ENCODE peak calls at places on chromosomes 16 and 17, in seven cellular contexts. P is heart right ventricle, X is psoas muscle, D is mammary epithelial cell, B is tibial artery, C is GM23338, L is heart left ventricle. N is an unnamed sample.

GRCh38 chr17:11889266-11889665 is 108.0 kb downstream of the ZNF18 start:
- DNase-seq in P (no peak), X (no peak), D (no peak), B (no peak), C (no peak), L (no peak), N (no peak)

GRCh38 chr16:86354641-86355040 is 155.7 kb upstream of the FOXF1 start:
- DNase-seq in P (no peak), X (no peak), D (no peak), B (no peak), C (no peak), L (no peak), N (no peak)

GRCh38 chr16:63806794-63807506 is 1314.9 kb downstream of the CDH11 start:
- DNase-seq in P (no peak), X (no peak), D (peak; percentile 42), B (no peak), C (no peak), L (no peak), N (no peak)

GRCh38 chr17:29977836-29978235 is 36.4 kb downstream of the EFCAB5 start:
- DNase-seq in P (no peak), X (no peak), D (peak; percentile 47), B (no peak), C (no peak), L (no peak), N (no peak)

GRCh38 chr16:89378947-89379771 is 111.2 kb downstream of the ANKRD11 start:
- DNase-seq in P (no peak), X (no peak), D (peak; percentile 66), B (peak; percentile 42), C (no peak), L (no peak), N (no peak)

GRCh38 chr16:12081048-12081404 is 104.5 kb downstream of the SNX29 start:
- DNase-seq in P (no peak), X (no peak), D (no peak), B (no peak), C (no peak), L (no peak), N (no peak)

GRCh38 chr17:28751600-28752366 is 8.0 kb downstream of the TRAF4 start:
- DNase-seq in P (no peak), X (no peak), D (no peak), B (no peak), C (no peak), L (no peak), N (no peak)

GRCh38 chr17:67830440-67830839 is 5.1 kb downstream of the BPTF start:
- DNase-seq in P (no peak), X (no peak), D (no peak), B (no peak), C (peak; percentile 52), L (no peak), N (peak; percentile 18)

GRCh38 chr17:81251091-81251942 is 12.2 kb downstream of the NDUFAF8 start:
- DNase-seq in P (no peak), X (no peak), D (no peak), B (no peak), C (no peak), L (peak; percentile 51), N (no peak)

GRCh38 chr17:335691-336090 is 16.9 kb downstream of the RPH3AL start:
- DNase-seq in P (no peak), X (no peak), D (no peak), B (peak; percentile 10), C (peak; percentile 74), L (no peak), N (peak; percentile 55)

GRCh38 chr17:40224707-40225092 is 5.6 kb downstream of the WIPF2 start:
- DNase-seq in P (peak; percentile 28), X (no peak), D (no peak), B (peak; percentile 83), C (no peak), L (peak; percentile 27), N (peak; percentile 36)

GRCh38 chr17:57455063-57455914 is 199.0 kb downstream of the MSI2 start:
- DNase-seq in P (no peak), X (no peak), D (no peak), B (no peak), C (no peak), L (no peak), N (no peak)

GRCh38 chr17:67386965-67387551 is 10.0 kb downstream of the PITPNC1 start:
- DNase-seq in P (no peak), X (no peak), D (peak; percentile 28), B (no peak), C (peak; percentile 91), L (no peak), N (peak; percentile 50)

GRCh38 chr17:41538565-41538991 is 10.5 kb upstream of the KRT19 start:
- DNase-seq in P (no peak), X (no peak), D (peak; percentile 83), B (no peak), C (peak; percentile 35), L (no peak), N (no peak)

GRCh38 chr17:63189082-63189481 is 223.0 kb downstream of the TANC2 start:
- DNase-seq in P (no peak), X (no peak), D (peak; percentile 58), B (no peak), C (no peak), L (no peak), N (no peak)

GRCh38 chr16:27333549-27333948 is 19.8 kb downstream of the IL4R start:
- DNase-seq in P (no peak), X (no peak), D (no peak), B (no peak), C (no peak), L (no peak), N (no peak)

GRCh38 chr17:65553646-65554567 is 7.5 kb downstream of the AXIN2 start:
- DNase-seq in P (no peak), X (no peak), D (no peak), B (no peak), C (no peak), L (no peak), N (peak; percentile 20)

GRCh38 chr16:4682616-4683254 is 10.6 kb upstream of the NUDT16L1 start:
- DNase-seq in P (no peak), X (no peak), D (peak; percentile 44), B (no peak), C (peak; percentile 90), L (no peak), N (peak; percentile 42)

GRCh38 chr16:87363771-87364476 is 19.7 kb downstream of the FBXO31 start:
- DNase-seq in P (peak; percentile 44), X (no peak), D (no peak), B (no peak), C (no peak), L (peak; percentile 51), N (peak; percentile 60)

GRCh38 chr16:85729452-85729851 is 21.4 kb downstream of the C16orf74 start:
- DNase-seq in P (no peak), X (no peak), D (no peak), B (no peak), C (no peak), L (no peak), N (no peak)

GRCh38 chr16:30921748-30922419 is 1.5 kb upstream of the FBXL19 start:
- DNase-seq in P (peak; percentile 92), X (peak; percentile 86), D (no peak), B (peak; percentile 91), C (peak; percentile 99), L (peak; percentile 90), N (peak; percentile 92)

GRCh38 chr17:28407130-28407973 is 1.3 kb upstream of the SLC46A1 start:
- DNase-seq in P (no peak), X (no peak), D (peak; percentile 97), B (no peak), C (peak; percentile 68), L (no peak), N (no peak)

DNA sequence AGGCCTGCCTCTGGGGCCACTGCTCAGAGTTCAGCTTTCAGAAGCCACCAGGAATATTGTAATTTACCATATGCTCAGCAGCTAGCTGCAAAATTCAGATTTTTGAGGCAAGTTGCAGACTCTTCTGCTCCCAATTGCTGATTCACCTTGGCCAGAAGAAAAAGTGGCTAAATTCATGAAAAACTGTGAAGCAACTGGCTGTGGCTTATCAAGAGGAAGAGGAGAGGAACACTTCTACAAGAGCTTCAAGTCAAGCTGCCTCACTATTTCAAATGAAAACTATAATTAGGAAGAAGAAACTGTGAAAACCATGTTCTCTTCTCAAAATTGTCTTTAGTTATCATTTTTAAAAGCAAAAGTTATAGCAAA is 37.3 kb upstream of the SLC25A19 start:
- DNase-seq in P (no peak), X (no peak), D (no peak), B (no peak), C (no peak), L (no peak), N (no peak)
- H3K27ac ChIP-seq in P (no peak overlapping the region), X (no peak overlapping the region), D (no peak overlapping the region), B (no peak overlapping the region), C (peak overlapping the region; percentile 84), L (no peak overlapping the region), N (no peak overlapping the region)

DNA sequence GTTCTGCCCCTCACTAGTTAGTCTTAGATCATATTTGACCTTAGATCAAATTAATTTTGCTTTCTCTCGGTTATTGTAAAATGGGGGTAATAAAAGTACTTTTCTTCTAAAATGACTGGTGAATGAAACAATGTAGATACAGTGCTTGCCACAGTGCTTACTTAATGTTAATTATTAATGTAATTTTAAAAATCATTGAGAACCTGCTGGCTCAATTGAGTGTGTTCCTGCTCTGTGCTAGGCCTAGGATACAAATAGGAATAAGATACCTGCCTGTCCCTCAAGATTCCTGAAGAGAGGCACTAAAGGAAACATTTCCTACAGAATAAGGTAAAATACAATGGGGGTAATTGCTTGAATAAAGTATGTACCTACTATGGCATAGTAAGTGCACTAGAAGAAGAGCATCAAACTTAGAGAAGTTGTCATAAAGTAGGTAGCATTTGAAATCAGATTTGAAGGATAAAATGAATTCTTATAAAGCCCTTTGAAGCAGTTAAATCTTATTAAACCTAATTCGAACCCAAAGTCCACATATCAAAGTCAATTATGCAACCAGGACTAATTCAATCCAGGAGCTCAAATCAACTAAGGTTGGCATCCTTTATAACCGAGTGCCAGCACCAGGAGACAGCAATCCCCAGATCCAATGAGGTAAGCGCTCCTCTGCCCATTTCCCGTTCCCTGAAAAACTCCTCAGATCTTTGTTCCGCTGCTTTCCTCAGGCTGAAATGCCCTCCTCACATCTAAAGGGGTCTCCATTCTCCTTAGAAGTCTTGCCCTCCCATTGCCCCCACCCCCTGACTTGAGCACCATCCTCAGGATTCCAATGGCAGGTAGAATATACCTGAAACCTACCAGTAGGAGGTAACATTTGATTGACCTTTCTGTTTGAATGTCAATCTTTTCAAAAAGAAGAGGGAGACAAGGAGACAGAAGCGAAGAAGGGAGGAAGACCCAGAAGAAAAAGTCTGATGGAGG is 2.4 kb upstream of the MED13 start:
- DNase-seq in P (no peak), X (no peak), D (no peak), B (no peak), C (peak; percentile 66), L (no peak), N (no peak)
- TF ChIP-seq CTCF in P (no peak), X (no peak), D (no peak), B (no peak), C (peak; percentile 28), L (no peak), N (no peak)

DNA sequence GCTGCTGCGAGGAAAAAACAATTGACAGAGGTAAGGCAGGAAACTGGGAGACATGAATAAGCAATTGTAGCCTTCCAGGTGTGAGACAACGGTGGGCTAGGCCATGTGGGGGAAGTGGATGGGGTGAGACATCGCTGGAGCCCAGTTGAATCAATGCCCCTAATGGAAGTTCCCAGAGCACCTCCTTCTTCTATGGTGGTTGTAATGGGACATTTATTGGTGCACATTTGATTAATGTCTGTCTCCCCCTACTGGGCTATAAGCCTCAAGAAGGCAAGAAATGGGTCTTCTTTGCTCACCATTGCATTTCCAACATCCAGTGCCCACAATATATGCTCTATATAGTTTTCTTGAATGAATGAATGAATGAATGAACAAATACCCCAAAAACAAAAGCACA is 22.7 kb upstream of the CD300E start:
- DNase-seq in P (no peak), X (no peak), D (peak; percentile 19), B (no peak), C (peak; percentile 68), L (no peak), N (no peak)
- H3K4me3 ChIP-seq in P (no peak overlapping the region), X (no peak overlapping the region), D (no peak overlapping the region), B (no peak overlapping the region), C (no peak overlapping the region), L (no peak overlapping the region), N (no peak overlapping the region)

GRCh38 chr17:7552621-7553051 is 3.8 kb downstream of the TNFSF12 start:
- DNase-seq in P (no peak), X (no peak), D (no peak), B (peak; percentile 35), C (no peak), L (no peak), N (peak; percentile 47)
- H3K27ac ChIP-seq in P (no peak overlapping the region), X (no peak overlapping the region), D (no peak overlapping the region), B (no peak overlapping the region), C (no peak overlapping the region), L (no peak overlapping the region), N (peak overlapping the region; percentile 25)

N was measured in body of pancreas.